ENCODE peak calls at places on chromosome 1, in four cellular contexts. L, T, O and Z are unnamed samples.

GRCh38 chr1:223741861-223742260 is 29.5 kb downstream of the CAPN2 start:
- DNase-seq in O (peak), L (no peak), T (no peak), Z (peak)

GRCh38 chr1:101309334-101310221 is 72.8 kb downstream of the S1PR1 start:
- DNase-seq in T (no peak), O (peak), L (peak), Z (peak)

GRCh38 chr1:226657788-226658537 is 81.1 kb downstream of the ITPKB start:
- DNase-seq in O (no peak), L (no peak), T (no peak), Z (no peak)

GRCh38 chr1:154775559-154776338 is 94.3 kb downstream of the KCNN3 start:
- DNase-seq in O (no peak), T (no peak), L (no peak), Z (no peak)

GRCh38 chr1:58718435-58718834 is 18.6 kb upstream of the MYSM1 start:
- DNase-seq in O (no peak), L (no peak), T (no peak), Z (peak)

GRCh38 chr1:64546018-64546417 is 76.1 kb downstream of the CACHD1 start:
- DNase-seq in O (no peak), T (no peak), L (no peak), Z (no peak)

GRCh38 chr1:200443860-200444259 is 34.0 kb upstream of the ZNF281 start:
- DNase-seq in O (no peak), T (no peak), L (no peak), Z (no peak)

GRCh38 chr1:207070811-207071210 is 17.7 kb downstream of the PFKFB2 start:
- DNase-seq in T (no peak), L (no peak), O (no peak), Z (no peak)

DNA sequence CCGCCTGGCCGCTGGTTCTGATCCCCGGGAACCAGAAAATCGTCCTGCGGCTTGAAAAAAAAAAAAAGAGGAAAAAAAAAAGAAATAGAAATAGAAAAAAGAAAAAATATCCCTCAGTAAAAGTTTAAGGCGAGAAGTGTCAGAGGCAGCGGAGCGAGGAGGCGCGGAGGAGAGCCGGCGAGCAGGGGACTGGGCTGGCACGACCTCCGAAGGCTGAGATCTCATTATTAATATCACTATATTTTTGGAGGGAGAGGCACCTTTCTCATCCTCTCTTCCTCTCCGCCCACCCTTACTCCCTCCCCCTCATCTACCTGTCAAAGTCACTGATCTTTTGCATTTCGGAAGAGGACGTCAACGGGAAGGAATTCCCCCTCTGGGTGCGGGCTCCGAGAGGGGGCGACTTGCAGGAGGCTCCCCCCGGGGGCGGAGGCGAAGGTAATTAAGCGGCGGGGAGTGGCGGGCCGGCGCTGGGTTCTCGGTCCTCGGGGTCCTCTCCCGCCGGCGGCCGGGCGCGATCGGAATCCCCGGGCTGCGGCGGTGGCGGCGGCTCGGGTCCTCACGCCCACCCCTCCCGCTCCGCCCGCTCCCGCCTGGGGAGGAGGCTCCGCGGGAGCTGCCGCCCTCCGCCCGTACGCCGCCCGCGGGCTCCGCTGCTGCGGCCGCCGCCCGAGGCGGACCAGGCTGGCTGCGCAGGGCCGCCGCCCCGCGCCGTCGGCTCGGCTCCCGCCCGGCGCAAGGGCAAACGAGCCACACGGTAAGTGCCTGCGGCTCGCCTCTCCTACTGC is at the start of gene NTNG1:
- DNase-seq in L (no peak), O (no peak), T (no peak), Z (no peak)
- TF ChIP-seq CTCF in L (no peak), O (no peak), T (no peak), Z (no peak)

DNA sequence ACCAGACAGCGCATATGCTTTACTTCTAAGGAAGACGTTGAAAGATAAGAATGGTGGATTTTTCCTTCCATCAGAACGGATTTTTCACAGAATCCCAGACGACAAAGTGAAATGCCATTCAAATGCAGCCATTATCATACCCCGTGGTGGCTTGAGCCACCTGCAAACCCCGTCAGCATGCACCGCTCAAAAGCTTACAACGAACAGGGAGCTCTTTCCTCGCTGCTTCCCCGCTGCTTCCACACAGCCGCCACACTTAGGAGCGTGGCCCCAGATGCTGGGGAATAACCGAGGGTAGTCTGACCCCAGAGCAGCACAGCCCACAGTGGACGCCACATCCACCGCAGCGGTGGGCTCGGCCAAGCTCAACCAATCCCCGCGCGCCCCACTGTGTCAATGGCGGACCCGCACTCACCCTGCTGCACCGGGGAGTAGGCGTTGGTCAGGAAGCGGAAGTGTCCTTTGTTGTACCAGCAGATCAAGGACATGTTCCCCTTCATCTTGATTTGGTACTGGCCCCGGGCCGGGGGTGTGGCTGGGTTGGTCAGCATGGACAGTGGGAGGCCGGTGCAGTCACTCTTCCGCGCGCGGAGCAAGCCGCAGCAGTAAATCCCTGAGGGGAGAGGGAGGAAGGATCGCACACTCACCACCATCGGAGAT is 93.6 kb downstream of the PGBD5 start:
- DNase-seq in L (no peak), O (no peak), T (no peak), Z (no peak)
- H3K4me3 ChIP-seq in L (no peak), O (peak), T (no peak), Z (no peak)

GRCh38 chr1:199246716-199247115 is 607.9 kb downstream of the PTPRC start:
- DNase-seq in L (no peak), T (no peak), O (no peak), Z (no peak)

GRCh38 chr1:199242162-199242561 is 603.3 kb downstream of the PTPRC start:
- DNase-seq in L (no peak), O (no peak), T (no peak), Z (no peak)

GRCh38 chr1:199247891-199248290 is 609.1 kb downstream of the PTPRC start:
- DNase-seq in L (no peak), O (no peak), T (no peak), Z (no peak)

GRCh38 chr1:199242601-199243000 is 603.8 kb downstream of the PTPRC start:
- DNase-seq in O (no peak), T (no peak), L (no peak), Z (no peak)

GRCh38 chr1:199243423-199244061 is 604.7 kb downstream of the PTPRC start:
- DNase-seq in T (no peak), O (peak), L (peak), Z (peak)
- TF ChIP-seq CTCF in T (no peak), O (peak), L (peak), Z (peak)

GRCh38 chr1:39926820-39927219 is 25.1 kb upstream of the MYCL start:
- DNase-seq in L (no peak), O (no peak), T (no peak), Z (no peak)

GRCh38 chr1:39926343-39926769 is 24.6 kb upstream of the MYCL start:
- DNase-seq in O (no peak), T (no peak), L (no peak), Z (peak)

GRCh38 chr1:39927538-39927937 is 25.8 kb upstream of the MYCL start:
- DNase-seq in T (no peak), L (no peak), O (no peak), Z (peak)

GRCh38 chr1:39928809-39929587 is 25.9 kb upstream of the MFSD2A start:
- DNase-seq in O (no peak), L (no peak), T (no peak), Z (no peak)

DNA sequence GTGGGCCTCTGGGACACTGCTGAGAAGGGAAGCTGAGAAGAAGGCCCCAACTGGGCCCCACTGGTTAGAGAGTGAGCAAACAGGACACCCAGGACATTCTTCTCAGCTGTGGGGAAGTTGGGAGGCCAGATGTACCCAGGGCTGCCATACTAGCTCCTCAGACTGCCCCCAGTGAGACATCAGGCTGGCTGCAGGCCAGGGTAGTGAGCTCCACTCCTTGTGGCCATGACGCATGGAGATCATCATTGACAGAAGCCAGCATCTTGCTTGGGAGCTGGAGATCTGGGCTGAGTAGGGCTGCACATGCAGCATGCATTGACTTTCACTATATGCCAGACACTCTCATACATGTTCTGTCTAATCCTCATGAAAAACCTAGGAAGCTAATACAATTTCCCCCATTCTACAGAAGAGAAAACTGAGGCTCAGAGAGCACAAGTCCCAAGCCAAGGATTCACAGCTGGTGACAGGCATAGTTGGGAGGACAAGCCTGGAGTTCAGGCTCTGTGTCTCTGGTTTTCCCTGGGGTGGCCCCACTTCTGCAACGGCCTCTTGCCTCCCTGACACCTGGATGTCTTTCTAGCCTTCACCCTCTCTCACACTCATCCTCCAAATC is 24.1 kb upstream of the MYCL start:
- DNase-seq in O (no peak), L (no peak), T (no peak), Z (peak)
- H3K4me3 ChIP-seq in O (no peak), L (no peak), T (no peak), Z (no peak)

GRCh38 chr1:178243119-178243518 is 149.2 kb downstream of the RASAL2 start:
- DNase-seq in L (no peak), T (no peak), O (no peak), Z (no peak)

GRCh38 chr1:178238722-178239510 is 145.0 kb downstream of the RASAL2 start:
- DNase-seq in O (peak), T (no peak), L (peak), Z (peak)

GRCh38 chr1:178241057-178241456 is 147.2 kb downstream of the RASAL2 start:
- DNase-seq in O (no peak), L (peak), T (no peak), Z (peak)

GRCh38 chr1:178243890-178244289 is 150.0 kb downstream of the RASAL2 start:
- DNase-seq in L (no peak), T (no peak), O (no peak), Z (no peak)

DNA sequence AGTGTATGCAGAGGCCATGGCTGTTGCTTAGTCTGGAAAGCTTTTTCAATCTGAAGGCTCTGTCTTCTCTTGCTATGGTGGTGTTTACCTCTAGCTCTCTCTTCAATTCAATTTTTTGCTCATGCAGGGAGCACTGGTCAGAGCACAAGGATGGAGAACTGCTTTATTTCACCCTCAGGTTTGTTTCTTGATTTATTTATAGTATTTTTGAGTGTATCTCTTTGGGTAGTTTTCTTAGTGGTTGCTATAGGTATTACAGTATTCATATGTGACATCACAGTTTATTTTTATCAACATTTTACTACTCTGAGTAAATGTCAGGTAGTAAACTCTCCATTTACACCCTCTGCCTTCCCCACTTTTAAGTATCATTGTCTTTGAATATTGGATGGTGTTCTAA is 147.9 kb downstream of the RASAL2 start:
- DNase-seq in T (no peak), O (no peak), L (no peak), Z (no peak)
- TF ChIP-seq CTCF in T (no peak), O (peak), L (peak), Z (no peak)

GRCh38 chr1:94244816-94245215 is 7.4 kb upstream of the ARHGAP29 start:
- DNase-seq in T (no peak), O (no peak), L (no peak), Z (no peak)
- H3K4me3 ChIP-seq in T (no peak), O (peak), L (no peak), Z (peak)

DNA sequence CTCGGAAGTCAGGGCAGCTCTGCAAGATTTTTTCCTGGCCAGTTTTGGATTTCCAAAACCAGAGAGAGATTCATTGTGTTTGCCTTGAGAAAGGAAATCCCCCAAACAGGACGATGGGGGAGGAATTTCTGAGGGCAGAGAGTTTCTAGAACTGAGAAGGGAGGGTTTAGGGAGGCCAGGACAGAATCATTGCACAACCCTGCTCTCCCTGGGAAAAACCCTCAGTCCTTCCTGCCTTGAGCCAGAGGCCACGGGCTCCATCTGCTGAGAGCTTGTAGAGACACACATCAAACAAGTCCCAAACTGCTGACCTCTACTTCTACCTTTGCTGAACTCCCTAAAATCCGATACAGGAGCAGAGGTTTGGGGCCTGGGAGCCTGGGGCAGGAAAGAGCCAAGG is 99.7 kb downstream of the NMNAT2 start:
- DNase-seq in L (peak), O (peak), T (peak), Z (peak)
- TF ChIP-seq CTCF in L (peak), O (peak), T (peak), Z (peak)